ENCODE peak calls at places on chromosomes 3 and 15, in five cellular contexts. X, H, B, E and K are unnamed samples.
A peak's percentile ranks its signal among the peaks of the same experiment; 100 is the strongest.

GRCh38 chr3:17310983-17311382 is 426.2 kb downstream of the PLCL2 start:
- DNase-seq in X (no peak), E (no peak), H (no peak), B (no peak), K (no peak)

GRCh38 chr3:177827517-177828249 is 630.4 kb upstream of the TBL1XR1 start:
- DNase-seq in E (peak; percentile 95), X (no peak), H (no peak), B (no peak), K (no peak)

GRCh38 chr3:127831723-127832172 is 9.4 kb upstream of the MGLL start:
- DNase-seq in X (no peak), B (peak; percentile 47), E (no peak), H (peak; percentile 82), K (peak; percentile 77)

GRCh38 chr3:150723946-150724345 is 20.2 kb upstream of the ERICH6 start:
- DNase-seq in E (no peak), X (no peak), H (no peak), B (no peak), K (no peak)

GRCh38 chr15:70054884-70055387 is 42.8 kb downstream of the TLE3 start:
- DNase-seq in H (no peak), B (no peak), E (no peak), X (no peak), K (no peak)

GRCh38 chr3:63478962-63479660 is 173.4 kb upstream of the SNTN start:
- DNase-seq in E (no peak), B (no peak), H (no peak), X (no peak), K (no peak)

GRCh38 chr3:132380979-132381944 is 36.0 kb upstream of the DNAJC13 start:
- DNase-seq in X (no peak), H (peak; percentile 57), E (no peak), B (no peak), K (no peak)

GRCh38 chr3:14285526-14285925 is 106.9 kb downstream of the LSM3 start:
- DNase-seq in E (no peak), B (no peak), X (no peak), H (no peak), K (no peak)

GRCh38 chr3:120114376-120114775 is 20.1 kb upstream of the GSK3B start:
- DNase-seq in H (no peak), B (no peak), E (no peak), X (no peak), K (no peak)

GRCh38 chr3:51706788-51707731 is at the start of gene GRM2:
- DNase-seq in X (no peak), H (peak; percentile 90), E (peak; percentile 73), B (peak; percentile 77), K (peak; percentile 98)

GRCh38 chr3:104360038-104360437 is 1006.7 kb upstream of the ALCAM start:
- DNase-seq in E (no peak), B (no peak), H (no peak), X (no peak), K (no peak)

GRCh38 chr3:37546876-37547275 is 314.8 kb upstream of the CTDSPL start:
- DNase-seq in H (no peak), X (no peak), B (peak; percentile 45), E (peak; percentile 7), K (peak; percentile 44)

GRCh38 chr15:90685688-90686434 is 31.3 kb upstream of the BLM start:
- DNase-seq in E (no peak), B (no peak), H (no peak), X (no peak), K (no peak)

GRCh38 chr15:84633311-84634227 is 20.5 kb downstream of the WDR73 start:
- DNase-seq in X (no peak), B (peak; percentile 63), E (peak; percentile 18), H (peak; percentile 81), K (peak; percentile 76)

GRCh38 chr15:42133892-42134502 is 22.4 kb downstream of the PLA2G4F start:
- DNase-seq in X (no peak), H (peak; percentile 95), B (peak; percentile 76), E (peak; percentile 52), K (peak; percentile 89)

GRCh38 chr15:89766357-89767311 is 9.5 kb upstream of the MESP2 start:
- DNase-seq in B (no peak), H (no peak), X (no peak), E (no peak), K (no peak)

GRCh38 chr3:46659285-46659684 is 34.2 kb downstream of the ALS2CL start:
- DNase-seq in X (no peak), E (no peak), B (no peak), H (peak; percentile 49), K (peak; percentile 42)

GRCh38 chr15:70234256-70234965 is 136.7 kb upstream of the TLE3 start:
- DNase-seq in E (no peak), H (no peak), B (no peak), X (no peak), K (no peak)

GRCh38 chr15:89129123-89129815 is 41.0 kb downstream of the ABHD2 start:
- DNase-seq in B (peak; percentile 60), E (no peak), H (peak; percentile 80), X (no peak), K (peak; percentile 84)

GRCh38 chr15:42921049-42921731 is 612 bp upstream of the TTBK2 start:
- DNase-seq in B (no peak), X (no peak), H (no peak), E (no peak), K (peak; percentile 44)

GRCh38 chr3:128942161-128942952 is 51.5 kb downstream of the CFAP92 start:
- DNase-seq in X (no peak), B (no peak), H (no peak), E (peak; percentile 88), K (no peak)

GRCh38 chr15:35305906-35306305 is 220.8 kb upstream of the NANOGP8 start:
- DNase-seq in H (no peak), E (no peak), B (peak; percentile 11), X (no peak), K (no peak)

GRCh38 chr3:48614044-48614443 is 4.6 kb upstream of the UQCRC1 start:
- DNase-seq in X (no peak), H (no peak), E (peak; percentile 57), B (no peak), K (no peak)

GRCh38 chr3:48619541-48620524 is 1.7 kb downstream of the TMEM89 start:
- DNase-seq in X (no peak), E (no peak), B (no peak), H (no peak), K (no peak)

GRCh38 chr3:61531528-61531927 is 29.8 kb upstream of the PTPRG start:
- DNase-seq in H (no peak), E (no peak), X (no peak), B (no peak), K (no peak)

GRCh38 chr3:192611411-192611810 is 115.9 kb downstream of the FGF12 start:
- DNase-seq in X (no peak), B (no peak), E (no peak), H (no peak), K (no peak)

GRCh38 chr3:111621535-111621934 is 26.4 kb upstream of the ZBED2 start:
- DNase-seq in X (no peak), B (peak; percentile 15), E (peak; percentile 31), H (peak; percentile 86), K (peak; percentile 88)

GRCh38 chr3:72820405-72820804 is 27.8 kb downstream of the SHQ1 start:
- DNase-seq in B (no peak), X (no peak), E (no peak), H (no peak), K (no peak)

GRCh38 chr3:72818092-72818721 is 30.0 kb downstream of the SHQ1 start:
- DNase-seq in B (no peak), X (no peak), H (no peak), E (no peak), K (no peak)

GRCh38 chr3:72816843-72817485 is 31.3 kb downstream of the SHQ1 start:
- DNase-seq in E (no peak), B (no peak), X (no peak), H (no peak), K (no peak)

GRCh38 chr3:72821170-72821781 is 27.0 kb downstream of the SHQ1 start:
- DNase-seq in H (no peak), B (no peak), X (no peak), E (no peak), K (no peak)

GRCh38 chr3:72818915-72819314 is 29.3 kb downstream of the SHQ1 start:
- DNase-seq in H (no peak), B (no peak), E (no peak), X (no peak), K (no peak)
- TF ChIP-seq CREB1 in H (no peak), B (no peak), E (no peak), X (no peak), K (no peak)

GRCh38 chr3:152622813-152623167 is 212.1 kb upstream of the P2RY1 start:
- DNase-seq in B (no peak), E (no peak), X (no peak), H (no peak), K (no peak)

GRCh38 chr3:152620395-152620794 is 214.5 kb upstream of the P2RY1 start:
- DNase-seq in B (no peak), E (no peak), X (no peak), H (no peak), K (no peak)

GRCh38 chr3:152623286-152623685 is 211.6 kb upstream of the P2RY1 start:
- DNase-seq in H (no peak), E (no peak), B (no peak), X (no peak), K (no peak)

GRCh38 chr3:152621967-152622812 is 212.7 kb upstream of the P2RY1 start:
- DNase-seq in X (no peak), B (no peak), H (no peak), E (no peak), K (no peak)

GRCh38 chr3:152621006-152621868 is 213.7 kb upstream of the P2RY1 start:
- DNase-seq in X (no peak), E (no peak), H (no peak), B (no peak), K (no peak)
- TF ChIP-seq POLR2AphosphoS5 in X (no peak), E (no peak), H (no peak), B (no peak), K (no peak)

DNA sequence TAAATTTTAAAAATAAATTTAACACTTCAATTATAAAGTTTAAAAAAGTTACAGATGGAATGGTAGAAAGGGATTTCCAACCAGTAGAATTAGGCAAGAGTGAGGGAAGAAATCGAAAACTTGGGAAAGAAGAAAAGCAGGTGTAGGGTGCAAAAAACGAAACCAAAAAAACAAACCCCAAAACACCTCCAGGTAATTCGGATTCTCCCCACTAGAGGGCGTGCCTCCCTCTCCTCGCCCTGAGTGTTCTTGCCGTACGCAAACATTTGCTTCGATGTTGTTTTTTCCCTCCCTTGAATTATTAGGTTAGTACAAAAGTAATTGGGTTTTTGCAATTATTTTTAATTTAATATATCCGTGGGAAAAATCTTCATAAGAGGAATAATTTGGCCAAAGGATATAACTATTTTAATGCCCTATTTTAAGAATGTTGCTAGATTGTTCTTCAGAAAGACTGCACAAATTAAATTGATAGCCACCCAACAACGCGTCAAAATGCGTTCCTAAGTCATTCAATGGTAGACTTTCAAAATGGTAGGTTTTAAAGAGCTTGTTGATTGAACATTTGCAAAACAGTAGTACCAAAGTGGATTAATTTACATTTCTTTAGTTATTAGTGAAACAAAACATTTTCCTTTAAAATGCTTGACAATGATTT is 63.7 kb downstream of the SLC30A4 start:
- DNase-seq in X (peak; percentile 44), H (peak; percentile 91), B (peak; percentile 60), E (peak; percentile 39), K (peak; percentile 68)
- H3K27me3 ChIP-seq in X (no peaks in the 10 kb centered on the region), H (peaks cover 16% of the 10 kb centered on the region), B (no peaks in the 10 kb centered on the region), E (peaks cover 5% of the 10 kb centered on the region), K (peaks cover 32% of the 10 kb centered on the region)

GRCh38 chr15:71804226-71804625 is 6.1 kb upstream of the NR2E3 start:
- DNase-seq in H (no peak), X (no peak), E (no peak), B (no peak), K (no peak)
- TF ChIP-seq CREB1 in H (no peak), X (no peak), E (no peak), B (no peak), K (no peak)